ENCODE peak calls at places on chromosomes 12 and 14, in nine cellular contexts. P is fibroblast of mammary gland; N is HFF-Myc; T is neural crest cell; K is MM.1S; M is endothelial cell; F is AG04450; B is Peyer's patch; S is activated CD8-positive, alpha-beta T cell treated with anti-CD3 and anti-CD28 coated beads for 36 hours. O is an unnamed sample.

GRCh38 chr14:101823511-101824120 is 62.1 kb downstream of the PPP2R5C start:
- DNase-seq in P (peak), N (no peak), T (no peak), K (no peak), M (no peak), F (no peak), B (peak), S (peak), O (no peak)

GRCh38 chr14:22174412-22174811 is 414.6 kb downstream of the DAD1 start:
- DNase-seq in P (no peak), N (no peak), T (no peak), K (no peak), M (no peak), F (no peak), B (no peak), S (no peak), O (no peak)

GRCh38 chr12:118874698-118875548 is 106.4 kb upstream of the SRRM4 start:
- DNase-seq in P (no peak), N (no peak), T (peak), K (no peak), M (peak), F (no peak), B (no peak), S (no peak), O (peak)

GRCh38 chr12:53504004-53504920 is 3.0 kb downstream of the NPFF start:
- DNase-seq in P (no peak), N (no peak), T (no peak), K (no peak), M (no peak), F (no peak), B (no peak), S (no peak), O (no peak)

GRCh38 chr12:65339161-65339560 is 60.7 kb downstream of the MSRB3 start:
- DNase-seq in P (no peak), N (no peak), T (no peak), K (no peak), M (no peak), F (no peak), B (no peak), S (no peak), O (no peak)

GRCh38 chr12:23888396-23889068 is 60.9 kb downstream of the SOX5 start:
- DNase-seq in P (no peak), N (no peak), T (no peak), K (no peak), M (no peak), F (no peak), B (no peak), S (no peak), O (no peak)

GRCh38 chr14:24204163-24205146 is 1.0 kb upstream of the TSSK4 start:
- DNase-seq in P (no peak), N (no peak), T (no peak), K (no peak), M (no peak), F (no peak), B (no peak), S (no peak), O (no peak)

GRCh38 chr12:15852383-15852782 is 29.8 kb upstream of the STRAP start:
- DNase-seq in P (peak), N (no peak), T (no peak), K (no peak), M (no peak), F (no peak), B (no peak), S (no peak), O (no peak)

GRCh38 chr12:38386238-38386985 is 69.8 kb downstream of the ALG10B start:
- DNase-seq in P (no peak), N (no peak), T (no peak), K (peak), M (no peak), F (no peak), B (no peak), S (no peak), O (no peak)

GRCh38 chr12:45762185-45763110 is 32.9 kb downstream of the ARID2 start:
- DNase-seq in P (peak), N (peak), T (no peak), K (peak), M (peak), F (peak), B (no peak), S (peak), O (no peak)

GRCh38 chr14:57502581-57503254 is 9.1 kb upstream of the CCDC198 start:
- DNase-seq in P (peak), N (no peak), T (no peak), K (no peak), M (no peak), F (no peak), B (no peak), S (no peak), O (no peak)

GRCh38 chr12:117559978-117560377 is 198.6 kb upstream of the NOS1 start:
- DNase-seq in P (no peak), N (no peak), T (no peak), K (no peak), M (no peak), F (no peak), B (no peak), S (no peak), O (no peak)

GRCh38 chr12:78951746-78952532 is 87.4 kb downstream of the SYT1 start:
- DNase-seq in P (peak), N (no peak), T (no peak), K (no peak), M (no peak), F (no peak), B (no peak), S (no peak), O (no peak)

GRCh38 chr12:98543701-98544100 is 28.3 kb downstream of the TMPO start:
- DNase-seq in P (peak), N (no peak), T (no peak), K (no peak), M (no peak), F (no peak), B (no peak), S (no peak), O (no peak)

GRCh38 chr12:125453751-125454150 is 388.5 kb downstream of the AACS start:
- DNase-seq in P (no peak), N (no peak), T (no peak), K (no peak), M (no peak), F (no peak), B (no peak), S (no peak), O (no peak)

GRCh38 chr14:93269341-93270068 is 62.4 kb downstream of the UBR7 start:
- DNase-seq in P (peak), N (no peak), T (no peak), K (no peak), M (no peak), F (peak), B (no peak), S (no peak), O (no peak)

GRCh38 chr12:29148958-29149690 is at the start of gene FAR2:
- DNase-seq in P (peak), N (no peak), T (peak), K (peak), M (peak), F (no peak), B (no peak), S (peak), O (peak)

GRCh38 chr14:102481791-102482238 is 27.8 kb downstream of the ANKRD9 start:
- DNase-seq in P (peak), N (no peak), T (no peak), K (no peak), M (no peak), F (no peak), B (no peak), S (no peak), O (no peak)

GRCh38 chr12:49296034-49296835 is 1.3 kb downstream of the PRPH start:
- DNase-seq in P (no peak), N (no peak), T (peak), K (peak), M (peak), F (no peak), B (peak), S (peak), O (peak)

GRCh38 chr14:64045091-64045490 is 192.3 kb downstream of the SYNE2 start:
- DNase-seq in P (no peak), N (no peak), T (no peak), K (no peak), M (no peak), F (no peak), B (no peak), S (no peak), O (no peak)

GRCh38 chr14:71021347-71022014 is 114.2 kb downstream of the PCNX1 start:
- DNase-seq in P (peak), N (peak), T (no peak), K (no peak), M (no peak), F (peak), B (no peak), S (no peak), O (no peak)

GRCh38 chr12:119229837-119230236 is 51.1 kb downstream of the HSPB8 start:
- DNase-seq in P (peak), N (no peak), T (peak), K (no peak), M (peak), F (peak), B (no peak), S (peak), O (peak)

GRCh38 chr14:54025661-54026060 is 69.0 kb upstream of the BMP4 start:
- DNase-seq in P (peak), N (no peak), T (no peak), K (no peak), M (no peak), F (no peak), B (no peak), S (no peak), O (no peak)

DNA sequence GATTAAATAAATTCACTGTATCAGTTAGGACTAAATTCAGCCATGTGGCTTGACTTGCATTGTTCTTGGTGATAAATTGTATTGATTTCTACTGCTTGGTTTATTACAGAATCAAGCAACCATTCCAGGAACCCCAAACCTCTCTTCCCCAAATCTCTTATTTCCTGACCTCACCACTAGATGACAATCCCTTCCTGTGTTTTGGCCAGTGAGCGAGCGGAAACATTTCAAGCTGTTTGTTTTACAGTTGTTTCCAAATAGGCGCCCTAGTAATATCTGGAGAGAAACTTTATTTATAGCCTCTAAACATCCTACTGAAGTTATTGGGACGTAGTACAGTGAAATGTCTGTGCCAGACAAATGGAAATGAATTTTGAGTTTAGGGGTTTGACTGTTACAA is 161.1 kb downstream of the SNAPC1 start:
- DNase-seq in P (peak), N (no peak), T (no peak), K (no peak), M (no peak), F (peak), B (no peak), S (no peak), O (no peak)
- TF ChIP-seq CTCF in P (peak), N (peak), T (peak), K (no peak), M (no peak), F (peak), B (no peak), S (no peak), O (no peak)

GRCh38 chr12:46944771-46945170 is 119.0 kb upstream of the SLC38A4 start:
- DNase-seq in P (peak), N (no peak), T (no peak), K (no peak), M (no peak), F (no peak), B (no peak), S (no peak), O (no peak)

GRCh38 chr12:46945591-46945990 is 119.8 kb upstream of the SLC38A4 start:
- DNase-seq in P (no peak), N (no peak), T (no peak), K (no peak), M (no peak), F (no peak), B (no peak), S (no peak), O (no peak)

GRCh38 chr12:46944104-46944503 is 118.3 kb upstream of the SLC38A4 start:
- DNase-seq in P (peak), N (peak), T (no peak), K (peak), M (no peak), F (no peak), B (no peak), S (no peak), O (no peak)

GRCh38 chr12:46941981-46942380 is 116.2 kb upstream of the SLC38A4 start:
- DNase-seq in P (no peak), N (no peak), T (no peak), K (no peak), M (no peak), F (no peak), B (no peak), S (no peak), O (no peak)

GRCh38 chr12:46942579-46942978 is 116.8 kb upstream of the SLC38A4 start:
- DNase-seq in P (peak), N (peak), T (no peak), K (no peak), M (no peak), F (no peak), B (no peak), S (no peak), O (no peak)
- TF ChIP-seq CTCF in P (no peak), N (no peak), T (no peak), K (no peak), M (no peak), F (no peak), B (no peak), S (no peak), O (no peak)

DNA sequence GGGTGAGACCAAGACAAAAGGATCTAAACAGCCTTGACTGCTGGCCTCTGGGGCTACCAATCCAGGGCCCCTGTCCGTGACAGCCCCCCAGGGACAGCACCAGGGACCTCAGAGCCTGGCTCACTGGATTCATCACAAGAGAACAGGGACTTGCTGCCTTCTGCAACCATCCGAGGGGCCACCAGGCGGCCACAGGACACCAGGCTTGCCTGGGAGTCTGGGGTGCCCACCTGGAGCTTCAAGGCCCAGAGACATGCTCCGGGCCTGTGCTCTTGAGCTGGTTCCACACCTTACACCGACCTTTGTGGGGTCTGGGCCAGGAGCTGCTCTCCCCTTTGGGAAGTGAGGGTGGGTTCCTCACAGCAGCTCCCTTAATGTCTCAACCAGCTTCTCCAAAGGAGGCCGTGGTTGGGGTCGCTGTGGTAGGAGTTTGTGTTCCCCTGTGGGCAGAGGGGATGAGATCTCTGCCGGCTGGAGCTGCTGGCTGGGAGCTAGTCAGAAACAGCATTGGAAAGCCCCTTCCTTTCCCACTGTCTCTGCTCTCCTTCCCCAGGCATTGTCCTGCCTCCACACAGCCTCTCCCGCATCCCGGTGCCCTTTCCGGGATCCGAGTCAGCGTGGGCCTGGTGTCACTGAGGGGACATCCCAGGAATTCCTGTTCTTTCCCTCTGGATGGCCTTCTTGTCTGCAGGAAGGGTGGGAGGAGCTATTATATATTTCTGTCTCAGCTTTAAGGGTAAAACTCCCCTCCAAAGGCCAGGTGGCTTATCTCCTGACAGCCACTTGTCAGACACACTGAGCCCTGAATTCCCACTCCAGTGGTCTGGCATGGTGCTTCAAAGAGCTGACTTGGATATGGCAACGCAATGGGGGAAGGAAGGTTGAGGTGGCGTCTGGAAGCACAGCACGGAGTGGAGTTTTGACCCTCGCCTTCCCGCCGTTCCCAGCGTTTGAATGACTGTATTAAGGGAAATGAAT is 5.1 kb upstream of the PAPLN start:
- DNase-seq in P (no peak), N (no peak), T (no peak), K (no peak), M (peak), F (no peak), B (no peak), S (peak), O (peak)
- TF ChIP-seq CTCF in P (peak), N (peak), T (peak), K (no peak), M (peak), F (peak), B (no peak), S (no peak), O (peak)

GRCh38 chr14:104800600-104801283 is at the start of gene ZBTB42:
- DNase-seq in P (no peak), N (no peak), T (no peak), K (peak), M (peak), F (no peak), B (peak), S (peak), O (peak)

GRCh38 chr14:104799239-104799599 is 1.7 kb upstream of the ZBTB42 start:
- DNase-seq in P (no peak), N (no peak), T (no peak), K (no peak), M (no peak), F (no peak), B (no peak), S (no peak), O (no peak)

GRCh38 chr14:104798300-104799238 is 2.3 kb upstream of the ZBTB42 start:
- DNase-seq in P (no peak), N (no peak), T (no peak), K (no peak), M (no peak), F (no peak), B (no peak), S (no peak), O (no peak)

GRCh38 chr14:104801284-104802119 is 601 bp downstream of the ZBTB42 start:
- DNase-seq in P (no peak), N (no peak), T (no peak), K (no peak), M (no peak), F (no peak), B (no peak), S (no peak), O (peak)

GRCh38 chr14:104799657-104800599 is 973 bp upstream of the ZBTB42 start:
- DNase-seq in P (peak), N (no peak), T (no peak), K (peak), M (peak), F (peak), B (peak), S (peak), O (peak)
- TF ChIP-seq CTCF in P (peak), N (no peak), T (peak), K (peak), M (no peak), F (peak), B (peak), S (peak), O (peak)

GRCh38 chr14:78902010-78902623 is 731.9 kb downstream of the NRXN3 start:
- DNase-seq in P (peak), N (peak), T (peak), K (peak), M (peak), F (peak), B (no peak), S (peak), O (peak)
- TF ChIP-seq CTCF in P (peak), N (peak), T (peak), K (peak), M (peak), F (peak), B (no peak), S (peak), O (peak)

DNA sequence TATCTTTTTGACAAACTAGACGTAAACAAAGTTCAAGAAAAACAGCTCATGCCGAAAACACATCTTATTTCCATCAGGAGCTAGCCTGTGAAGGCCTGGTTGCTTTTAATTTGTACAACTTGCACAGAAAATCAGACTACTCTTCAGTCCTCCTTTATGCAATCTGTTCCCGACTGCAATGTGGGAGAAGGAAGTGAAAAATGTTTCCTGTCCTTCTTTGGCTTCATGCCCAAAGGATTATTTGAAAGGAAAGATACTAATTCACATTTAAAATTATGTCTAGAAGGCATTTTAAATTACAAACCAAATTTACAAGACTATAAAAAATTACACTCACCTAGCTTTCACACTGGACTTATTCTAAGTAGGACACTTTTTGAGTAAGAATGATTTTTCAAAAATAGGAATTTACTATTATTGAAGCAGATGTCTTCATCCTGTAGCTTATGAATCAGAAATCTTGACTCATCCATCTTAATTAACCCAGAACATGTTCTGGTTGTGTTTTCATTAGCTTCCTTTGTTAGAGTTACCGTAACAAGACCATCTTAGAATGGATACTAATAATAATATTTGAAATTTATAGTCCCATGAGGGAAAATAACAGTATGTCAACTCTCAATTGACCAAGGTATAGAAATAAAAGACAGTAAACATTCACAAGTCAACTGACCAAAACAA is 272.6 kb downstream of the PRKD1 start:
- DNase-seq in P (peak), N (no peak), T (no peak), K (no peak), M (no peak), F (no peak), B (no peak), S (no peak), O (no peak)
- TF ChIP-seq CTCF in P (no peak), N (no peak), T (no peak), K (no peak), M (no peak), F (no peak), B (no peak), S (no peak), O (no peak)

GRCh38 chr12:68609955-68610434 is 704 bp upstream of the RAP1B start:
- DNase-seq in P (peak), N (no peak), T (no peak), K (peak), M (no peak), F (no peak), B (no peak), S (peak), O (no peak)

GRCh38 chr12:68612245-68612644 is 1.5 kb downstream of the RAP1B start:
- DNase-seq in P (peak), N (no peak), T (no peak), K (no peak), M (no peak), F (no peak), B (no peak), S (no peak), O (no peak)

GRCh38 chr12:68612675-68613074 is 2.0 kb downstream of the RAP1B start:
- DNase-seq in P (no peak), N (no peak), T (no peak), K (peak), M (no peak), F (no peak), B (no peak), S (no peak), O (no peak)

GRCh38 chr12:68610435-68611093 is at the start of gene RAP1B:
- DNase-seq in P (peak), N (peak), T (peak), K (peak), M (peak), F (peak), B (peak), S (peak), O (peak)

GRCh38 chr12:68611094-68611818 is 557 bp downstream of the RAP1B start:
- DNase-seq in P (peak), N (no peak), T (peak), K (peak), M (peak), F (no peak), B (peak), S (peak), O (peak)
- TF ChIP-seq CTCF in P (no peak), N (no peak), T (no peak), K (no peak), M (no peak), F (no peak), B (no peak), S (no peak), O (no peak)